ENCODE peak calls at places on chromosomes 4 and X, in five cellular contexts. G, L, W, Z and J are unnamed samples.

GRCh38 chr4:3118281-3118680 is 43.8 kb downstream of the HTT start:
- DNase-seq in G (no peak), L (no peak), W (no peak), Z (no peak), J (no peak)

GRCh38 chr4:86791126-86791525 is 58.1 kb downstream of the SLC10A6 start:
- DNase-seq in G (peak; percentile 78), L (no peak), W (peak; percentile 53), Z (peak; percentile 49), J (no peak)

GRCh38 chr4:87566276-87566675 is 37.1 kb upstream of the SPARCL1 start:
- DNase-seq in G (no peak), L (no peak), W (no peak), Z (no peak), J (no peak)

GRCh38 chr4:160299608-160300007 is 1196.7 kb downstream of the RAPGEF2 start:
- DNase-seq in G (no peak), L (peak; percentile 2), W (no peak), Z (no peak), J (no peak)

GRCh38 chr4:82638479-82638878 is 76.7 kb upstream of the TMEM150C start:
- DNase-seq in G (no peak), L (no peak), W (no peak), Z (no peak), J (no peak)

GRCh38 chrX:70479197-70479969 is 34.7 kb downstream of the DLG3 start:
- DNase-seq in G (no peak), L (peak; percentile 89), W (no peak), Z (no peak), J (no peak)

GRCh38 chrX:38175140-38175539 is 45.5 kb downstream of the SRPX start:
- DNase-seq in G (peak; percentile 67), L (peak; percentile 28), W (peak; percentile 7), Z (peak; percentile 64), J (peak; percentile 41)

GRCh38 chr4:139977838-139978604 is 176.0 kb downstream of the MAML3 start:
- DNase-seq in G (no peak), L (no peak), W (no peak), Z (no peak), J (no peak)

GRCh38 chrX:87475793-87476192 is 41.8 kb upstream of the KLHL4 start:
- DNase-seq in G (no peak), L (no peak), W (no peak), Z (no peak), J (no peak)

GRCh38 chr4:16794816-16795445 is 103.5 kb downstream of the LDB2 start:
- DNase-seq in G (peak; percentile 74), L (peak; percentile 59), W (peak; percentile 10), Z (peak; percentile 39), J (peak; percentile 56)

GRCh38 chr4:13543648-13544555 is at the start of gene NKX3-2:
- DNase-seq in G (no peak), L (peak; percentile 59), W (no peak), Z (peak; percentile 36), J (no peak)

GRCh38 chr4:145527773-145528172 is 46.1 kb downstream of the SMAD1 start:
- DNase-seq in G (no peak), L (no peak), W (no peak), Z (no peak), J (no peak)

GRCh38 chrX:19070555-19070994 is 51.7 kb downstream of the ADGRG2 start:
- DNase-seq in G (no peak), L (no peak), W (no peak), Z (no peak), J (no peak)

GRCh38 chr4:153468587-153468986 is 2.4 kb downstream of the TMEM131L start:
- DNase-seq in G (no peak), L (no peak), W (no peak), Z (no peak), J (no peak)

GRCh38 chr4:1485280-1485679 is 79.0 kb upstream of the NKX1-1 start:
- DNase-seq in G (no peak), L (no peak), W (no peak), Z (no peak), J (no peak)

GRCh38 chr4:1487761-1488160 is 81.5 kb upstream of the NKX1-1 start:
- DNase-seq in G (no peak), L (no peak), W (no peak), Z (no peak), J (no peak)

GRCh38 chr4:1488831-1489638 is 82.8 kb upstream of the NKX1-1 start:
- DNase-seq in G (no peak), L (no peak), W (no peak), Z (no peak), J (no peak)

GRCh38 chr4:1488357-1488756 is 82.1 kb upstream of the NKX1-1 start:
- DNase-seq in G (no peak), L (no peak), W (no peak), Z (no peak), J (no peak)

DNA sequence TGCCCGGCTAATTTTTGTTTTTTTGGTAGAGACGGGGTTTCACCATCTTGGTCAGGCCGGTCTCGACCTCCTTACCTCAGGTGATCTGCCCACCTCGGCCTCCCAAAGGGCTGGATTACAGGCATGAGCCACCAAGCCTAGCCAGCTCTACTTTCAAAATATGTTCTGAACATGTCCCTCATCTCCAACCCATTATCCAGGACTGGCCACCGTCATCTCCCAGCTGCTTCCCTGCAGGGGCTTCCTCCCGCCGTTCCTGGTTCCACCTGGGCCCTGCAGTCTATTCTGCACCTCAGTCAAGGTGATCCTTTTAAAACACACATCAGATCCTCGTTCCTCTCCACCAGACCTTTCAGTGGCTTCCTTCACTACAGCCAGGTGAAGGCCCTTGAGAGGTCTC is 80.9 kb upstream of the NKX1-1 start:
- DNase-seq in G (no peak), L (no peak), W (no peak), Z (no peak), J (no peak)
- H2BK12ac ChIP-seq in G (no peak overlapping the region), L (no peak overlapping the region), W (no peak overlapping the region), Z (no peak overlapping the region), J (no peak overlapping the region)

DNA sequence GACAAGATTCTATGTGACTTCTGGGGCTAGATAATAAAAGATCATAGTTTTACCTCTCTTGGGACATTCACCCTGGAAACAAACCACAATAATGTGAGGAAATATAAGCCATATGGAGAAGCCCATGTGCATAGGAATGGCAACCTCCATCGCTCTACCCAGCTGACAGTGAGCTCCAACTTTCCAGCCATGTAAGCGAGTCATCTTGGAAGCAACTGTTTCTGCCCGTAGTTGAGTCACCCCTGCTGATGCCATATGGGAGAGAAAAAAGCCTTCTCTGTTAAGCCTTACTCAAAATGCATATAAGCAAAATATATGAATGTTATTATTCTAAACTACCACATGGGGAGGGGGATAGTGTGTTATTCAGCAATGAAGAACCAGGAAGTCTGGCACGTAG is 31.4 kb upstream of the RELL1 start:
- DNase-seq in G (no peak), L (peak; percentile 71), W (no peak), Z (peak; percentile 62), J (no peak)
- H2BK12ac ChIP-seq in G (no peak overlapping the region), L (no peak overlapping the region), W (no peak overlapping the region), Z (no peak overlapping the region), J (no peak overlapping the region)

GRCh38 chrX:7045238-7045955 is 102.1 kb upstream of the STS start:
- DNase-seq in G (no peak), L (no peak), W (no peak), Z (no peak), J (no peak)

GRCh38 chrX:7052541-7052940 is 95.0 kb upstream of the STS start:
- DNase-seq in G (no peak), L (no peak), W (no peak), Z (no peak), J (no peak)

DNA sequence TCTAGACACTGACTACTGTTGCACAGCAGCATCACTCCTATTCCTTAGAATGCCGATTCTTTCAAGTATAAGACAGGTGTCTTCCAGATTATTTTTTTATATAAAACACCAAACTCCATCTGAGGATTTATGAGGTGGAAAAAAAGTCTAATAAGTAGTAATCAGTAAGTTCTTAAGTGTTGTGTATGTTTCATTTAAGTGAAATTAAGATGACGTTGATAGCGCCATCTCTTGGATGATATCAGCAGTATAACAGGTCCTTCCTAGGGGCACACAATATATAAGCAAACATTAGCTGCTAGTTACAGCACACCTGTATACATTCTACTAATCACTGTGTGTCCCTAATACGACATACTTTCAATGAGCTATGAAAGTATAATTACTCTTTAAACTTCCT is 99.6 kb upstream of the STS start:
- DNase-seq in G (no peak), L (no peak), W (no peak), Z (no peak), J (no peak)
- H2BK12ac ChIP-seq in G (no peak overlapping the region), L (no peak overlapping the region), W (no peak overlapping the region), Z (no peak overlapping the region), J (no peak overlapping the region)

DNA sequence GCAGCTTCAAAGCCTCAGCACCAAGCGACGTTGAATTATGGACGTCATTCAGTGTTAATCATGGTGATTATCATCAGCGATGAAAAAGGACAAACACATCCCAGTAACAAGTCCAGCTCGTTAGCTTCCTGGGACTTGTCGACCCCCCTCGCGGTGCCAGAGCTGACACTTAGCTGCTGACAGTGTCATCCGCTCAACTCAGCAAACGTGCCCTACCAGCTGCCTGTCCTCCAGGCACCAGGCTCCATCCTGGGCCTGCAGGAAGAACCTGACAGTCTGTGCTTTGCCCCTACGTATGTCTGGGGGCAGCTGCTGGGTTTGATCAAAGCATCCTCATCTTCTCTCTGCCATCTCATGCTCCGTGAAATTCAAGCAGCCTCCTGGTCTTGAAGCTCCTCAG is 137.0 kb upstream of the PSAPL1 start:
- DNase-seq in G (no peak), L (no peak), W (no peak), Z (no peak), J (no peak)
- H2BK12ac ChIP-seq in G (no peak overlapping the region), L (no peak overlapping the region), W (no peak overlapping the region), Z (no peak overlapping the region), J (no peak overlapping the region)

GRCh38 chr4:176844448-176844847 is 51.7 kb upstream of the VEGFC start:
- DNase-seq in G (no peak), L (no peak), W (no peak), Z (no peak), J (no peak)

GRCh38 chr4:176845636-176846035 is 52.9 kb upstream of the VEGFC start:
- DNase-seq in G (no peak), L (no peak), W (no peak), Z (no peak), J (no peak)

GRCh38 chr4:176849076-176849475 is 56.4 kb upstream of the VEGFC start:
- DNase-seq in G (no peak), L (no peak), W (no peak), Z (no peak), J (no peak)
- H2BK12ac ChIP-seq in G (no peak overlapping the region), L (no peak overlapping the region), W (no peak overlapping the region), Z (no peak overlapping the region), J (no peak overlapping the region)

GRCh38 chrX:96837808-96838207 is 45.9 kb upstream of the RPA4 start:
- DNase-seq in G (no peak), L (no peak), W (no peak), Z (peak; percentile 58), J (no peak)

GRCh38 chrX:96834137-96834536 is 49.6 kb upstream of the RPA4 start:
- DNase-seq in G (no peak), L (no peak), W (no peak), Z (peak; percentile 35), J (no peak)

GRCh38 chrX:96835660-96836289 is 47.9 kb upstream of the RPA4 start:
- DNase-seq in G (no peak), L (no peak), W (no peak), Z (no peak), J (no peak)

DNA sequence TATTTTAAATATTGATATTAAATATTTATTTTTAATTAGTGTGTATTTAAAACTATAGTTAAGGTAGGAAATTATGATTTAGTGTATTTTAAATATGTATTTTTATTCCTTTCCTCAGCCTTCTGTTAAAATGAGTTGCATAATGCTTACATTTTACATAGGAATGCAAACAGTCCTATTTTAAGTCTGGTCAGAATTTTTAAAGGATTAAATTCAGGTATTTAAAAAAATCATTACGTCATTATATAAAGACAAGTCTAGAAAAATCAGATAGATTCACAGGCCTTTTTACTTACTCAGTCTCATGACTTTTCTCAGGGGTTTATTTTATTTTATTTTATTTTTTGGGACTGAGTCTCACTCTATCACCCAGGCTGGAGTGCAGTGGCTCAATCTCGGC is 50.4 kb upstream of the RPA4 start:
- DNase-seq in G (no peak), L (no peak), W (no peak), Z (peak; percentile 9), J (no peak)
- H2BK12ac ChIP-seq in G (no peak overlapping the region), L (no peak overlapping the region), W (no peak overlapping the region), Z (no peak overlapping the region), J (no peak overlapping the region)